ENCODE peak calls at places on chromosomes 3 and 15, in ten cellular contexts. Q is H54, O is HFFc6, D is endodermal cell, U is endothelial cell, K is NAMALWA, Z is T-helper 2 cell, C is COR-L47, V is H7, N is dermis microvascular lymphatic vessel endothelial cell. S is an unnamed sample.

GRCh38 chr3:15953841-15954240 is 156.1 kb upstream of the ANKRD28 start:
- DNase-seq in N (no peak), O (no peak), Z (no peak), C (no peak), V (no peak), U (no peak), K (peak), D (no peak), Q (no peak), S (peak)

GRCh38 chr3:98322101-98322500 is 31.6 kb upstream of the OR5K4 start:
- DNase-seq in D (no peak), N (no peak), Q (no peak), C (no peak), Z (no peak), V (no peak), O (no peak), K (no peak), U (no peak), S (no peak)

GRCh38 chr15:30865257-30865656 is 38.5 kb upstream of the FAN1 start:
- DNase-seq in O (no peak), V (no peak), Q (no peak), D (no peak), N (no peak), Z (no peak), K (no peak), U (no peak), C (peak), S (no peak)

GRCh38 chr3:45700570-45701073 is 11.4 kb downstream of the SACM1L start:
- DNase-seq in U (no peak), Q (no peak), K (no peak), V (no peak), D (no peak), C (no peak), O (no peak), Z (no peak), N (no peak), S (no peak)

GRCh38 chr3:52429779-52430415 is 15.0 kb downstream of the SEMA3G start:
- DNase-seq in N (peak), D (no peak), K (no peak), C (no peak), Q (no peak), O (no peak), U (peak), V (peak), Z (no peak), S (no peak)

GRCh38 chr15:101188517-101189340 is 63.1 kb downstream of the CHSY1 start:
- DNase-seq in K (no peak), Z (no peak), Q (no peak), C (no peak), V (peak), D (peak), U (no peak), N (no peak), O (peak), S (no peak)

GRCh38 chr15:96344120-96344705 is 13.7 kb downstream of the NR2F2 start:
- DNase-seq in D (no peak), K (no peak), Z (no peak), C (no peak), O (no peak), V (peak), U (no peak), Q (no peak), N (no peak), S (peak)

GRCh38 chr15:71730277-71731144 is 79.8 kb upstream of the NR2E3 start:
- DNase-seq in C (peak), K (peak), D (peak), Q (peak), N (peak), U (peak), V (peak), O (peak), Z (no peak), S (peak)

GRCh38 chr3:150545419-150546225 is 674 bp downstream of the SERP1 start:
- DNase-seq in D (no peak), V (peak), N (peak), K (peak), C (peak), Z (peak), U (no peak), Q (peak), O (peak), S (peak)

GRCh38 chr3:30183421-30183820 is 423.0 kb upstream of the TGFBR2 start:
- DNase-seq in U (no peak), D (no peak), Q (no peak), O (no peak), V (no peak), Z (no peak), K (no peak), N (no peak), C (no peak), S (no peak)

GRCh38 chr3:61928776-61929175 is 367.4 kb downstream of the PTPRG start:
- DNase-seq in D (peak), K (no peak), O (no peak), N (no peak), Z (no peak), U (no peak), Q (no peak), C (no peak), V (no peak), S (no peak)

GRCh38 chr3:81349941-81350340 is 411.5 kb downstream of the GBE1 start:
- DNase-seq in Q (no peak), Z (no peak), D (no peak), U (no peak), O (no peak), K (no peak), N (no peak), C (no peak), V (no peak), S (no peak)

GRCh38 chr15:26771917-26772587 is 814 bp downstream of the GABRB3 start:
- DNase-seq in V (peak), U (peak), Z (no peak), N (no peak), C (peak), D (no peak), K (no peak), Q (no peak), O (no peak), S (no peak)

GRCh38 chr3:183844606-183845005 is 19.2 kb upstream of the MAP6D1 start:
- DNase-seq in K (no peak), Z (no peak), V (no peak), N (peak), O (peak), C (no peak), D (no peak), U (no peak), Q (no peak), S (no peak)

GRCh38 chr3:16300881-16301359 is 35.9 kb downstream of the OXNAD1 start:
- DNase-seq in D (no peak), U (no peak), K (no peak), N (no peak), C (no peak), O (no peak), Q (no peak), Z (peak), V (no peak), S (no peak)

GRCh38 chr3:21962456-21962855 is 211.4 kb upstream of the ZNF385D start:
- DNase-seq in C (no peak), Q (no peak), N (peak), V (no peak), K (no peak), O (no peak), U (no peak), D (no peak), Z (no peak), S (no peak)

GRCh38 chr3:55879901-55880331 is 392.8 kb upstream of the WNT5A start:
- DNase-seq in Z (no peak), Q (no peak), U (no peak), C (no peak), D (no peak), O (no peak), N (no peak), V (no peak), K (no peak), S (no peak)

GRCh38 chr3:40336511-40337135 is 27.1 kb downstream of the EIF1B start:
- DNase-seq in U (no peak), D (no peak), V (no peak), Z (no peak), N (no peak), Q (no peak), C (no peak), O (no peak), K (no peak), S (no peak)

GRCh38 chr15:42090781-42091180 is 3.6 kb downstream of the PLA2G4D start:
- DNase-seq in D (no peak), O (no peak), K (no peak), U (no peak), N (peak), V (no peak), Q (no peak), Z (no peak), C (no peak), S (no peak)

GRCh38 chr3:53081318-53081717 is 35.4 kb upstream of the SFMBT1 start:
- DNase-seq in O (no peak), N (no peak), U (no peak), Z (no peak), V (no peak), K (no peak), Q (no peak), D (no peak), C (no peak), S (no peak)

GRCh38 chr15:45606413-45606812 is 19.2 kb downstream of the BLOC1S6 start:
- DNase-seq in Z (no peak), Q (no peak), U (no peak), V (no peak), N (no peak), O (no peak), D (no peak), K (no peak), C (no peak), S (no peak)

GRCh38 chr3:126277629-126278378 is 79.4 kb downstream of the KLF15 start:
- DNase-seq in C (no peak), U (no peak), O (no peak), V (no peak), D (peak), Q (no peak), N (no peak), Z (no peak), K (no peak), S (no peak)

GRCh38 chr15:89143503-89144162 is 55.4 kb downstream of the ABHD2 start:
- DNase-seq in Q (no peak), O (peak), K (no peak), C (peak), N (peak), D (no peak), U (no peak), Z (no peak), V (no peak), S (peak)

GRCh38 chr15:44427756-44428724 is 611 bp downstream of the CTDSPL2 start:
- DNase-seq in Q (peak), K (peak), D (no peak), U (peak), N (peak), C (peak), Z (no peak), V (no peak), O (no peak), S (peak)

GRCh38 chr15:39435244-39435643 is 145.6 kb upstream of the THBS1 start:
- DNase-seq in U (no peak), Z (no peak), K (no peak), O (no peak), Q (no peak), C (no peak), V (no peak), D (no peak), N (no peak), S (no peak)

GRCh38 chr3:62128028-62128427 is 245.3 kb downstream of the FEZF2 start:
- DNase-seq in C (no peak), V (no peak), D (no peak), O (no peak), Q (no peak), Z (no peak), N (no peak), U (no peak), K (no peak), S (no peak)

GRCh38 chr15:77507911-77508310 is 87.2 kb downstream of the HMG20A start:
- DNase-seq in O (no peak), C (no peak), U (no peak), Q (peak), Z (no peak), N (peak), D (no peak), K (no peak), V (peak), S (no peak)

GRCh38 chr3:51961011-51961410 is 5.8 kb downstream of the GPR62 start:
- DNase-seq in Q (no peak), N (no peak), O (no peak), D (no peak), C (no peak), V (no peak), Z (no peak), U (no peak), K (no peak), S (no peak)

GRCh38 chr3:9933561-9934234 is at the start of gene CRELD1:
- DNase-seq in U (peak), O (peak), Z (peak), V (peak), Q (peak), D (peak), K (peak), C (peak), N (peak), S (peak)

GRCh38 chr15:97547381-97547780 is 413.1 kb upstream of the ARRDC4 start:
- DNase-seq in Q (no peak), D (no peak), C (peak), V (no peak), N (peak), O (no peak), U (no peak), K (no peak), Z (no peak), S (no peak)

GRCh38 chr3:176741648-176742047 is 455.6 kb downstream of the TBL1XR1 start:
- DNase-seq in N (no peak), V (no peak), O (no peak), Q (no peak), C (no peak), U (no peak), Z (no peak), D (no peak), K (no peak), S (no peak)

GRCh38 chr3:9778102-9778501 is 8.4 kb upstream of the CAMK1 start:
- DNase-seq in O (peak), U (no peak), Z (no peak), N (no peak), D (no peak), V (no peak), Q (peak), C (no peak), K (no peak), S (no peak)

GRCh38 chr3:149061776-149062175 is 24.6 kb downstream of the HLTF start:
- DNase-seq in O (no peak), C (no peak), Q (no peak), N (no peak), D (no peak), K (no peak), Z (no peak), V (no peak), U (no peak), S (no peak)

GRCh38 chr3:29275309-29275708 is 5.6 kb upstream of the RBMS3 start:
- DNase-seq in V (no peak), O (peak), Q (no peak), C (no peak), Z (no peak), N (no peak), D (no peak), K (peak), U (no peak), S (no peak)